ENCODE peak calls at places on chromosome X, in seven cellular contexts. Y, Z, T, X, K, E and M are unnamed samples.

GRCh38 chrX:15664487-15665444 is at the start of gene CLTRN:
- DNase-seq in Y (no peak), Z (no peak), T (no peak), X (no peak), K (no peak), E (no peak), M (no peak)

GRCh38 chrX:110226931-110227330 is 91.0 kb downstream of the AMMECR1 start:
- DNase-seq in Y (no peak), Z (no peak), T (no peak), X (no peak), K (no peak), E (no peak), M (no peak)

GRCh38 chrX:139834879-139835278 is 98.0 kb downstream of the ATP11C start:
- DNase-seq in Y (no peak), Z (no peak), T (no peak), X (no peak), K (no peak), E (no peak), M (no peak)

GRCh38 chrX:39398973-39399268 is 597.7 kb downstream of the MID1IP1 start:
- DNase-seq in Y (no peak), Z (no peak), T (no peak), X (no peak), K (peak; percentile 47), E (peak; percentile 9), M (no peak)

GRCh38 chrX:34300871-34301270 is 168.8 kb upstream of the FAM47A start:
- DNase-seq in Y (peak; percentile 74), Z (no peak), T (peak; percentile 6), X (peak; percentile 59), K (no peak), E (peak; percentile 4), M (no peak)

GRCh38 chrX:124641737-124642491 is 295.6 kb downstream of the SH2D1A start:
- DNase-seq in Y (no peak), Z (no peak), T (no peak), X (no peak), K (no peak), E (no peak), M (no peak)

GRCh38 chrX:84144281-84144680 is 43.7 kb downstream of the RPS6KA6 start:
- DNase-seq in Y (no peak), Z (no peak), T (no peak), X (no peak), K (no peak), E (no peak), M (no peak)

GRCh38 chrX:10726647-10727046 is 106.3 kb upstream of the MID1 start:
- DNase-seq in Y (no peak), Z (no peak), T (no peak), X (no peak), K (no peak), E (no peak), M (no peak)

GRCh38 chrX:119640621-119641020 is 34.4 kb upstream of the NKRF start:
- DNase-seq in Y (no peak), Z (no peak), T (no peak), X (no peak), K (no peak), E (no peak), M (no peak)

GRCh38 chrX:14073158-14073557 is 43.5 kb upstream of the GEMIN8 start:
- DNase-seq in Y (no peak), Z (no peak), T (no peak), X (no peak), K (no peak), E (no peak), M (no peak)

GRCh38 chrX:134821370-134821769 is 163.1 kb upstream of the PLAC1 start:
- DNase-seq in Y (no peak), Z (no peak), T (peak; percentile 63), X (no peak), K (no peak), E (peak; percentile 61), M (no peak)

DNA sequence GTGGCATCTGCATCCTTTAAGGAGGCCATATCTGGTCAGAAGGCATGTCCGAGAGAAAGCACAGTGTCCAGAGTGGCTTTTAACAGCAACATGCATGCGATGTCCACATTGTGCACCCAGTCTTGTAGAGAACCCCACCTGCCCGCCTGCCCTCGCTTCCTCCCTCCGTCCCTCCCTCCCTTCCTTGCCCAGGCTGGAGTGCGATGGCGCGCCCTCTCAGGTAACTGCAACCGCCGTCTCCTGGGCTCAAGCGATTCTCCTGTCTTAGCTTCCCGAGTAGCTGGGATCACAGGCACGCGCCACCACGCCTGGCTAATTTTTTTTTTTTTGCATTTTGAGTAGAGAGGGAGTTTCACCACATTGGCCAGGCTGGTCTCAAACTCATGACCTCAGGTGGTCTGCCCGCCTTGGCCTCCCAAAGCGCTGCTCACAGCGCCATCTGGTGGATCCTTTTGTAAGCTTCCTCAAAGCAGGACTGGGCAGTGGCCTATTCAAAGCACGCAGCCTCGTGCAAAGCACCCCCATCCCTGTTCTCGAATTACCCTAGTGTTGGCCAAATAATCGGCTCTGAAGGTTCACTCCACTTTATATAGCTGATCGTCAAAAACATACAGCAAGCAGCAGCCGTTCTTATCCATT is 15.0 kb downstream of the BRCC3 start:
- DNase-seq in Y (peak; percentile 78), Z (no peak), T (no peak), X (peak; percentile 18), K (no peak), E (no peak), M (no peak)
- H3K9me3 ChIP-seq in Y (no peaks in the 10 kb centered on the region), Z (no peaks in the 10 kb centered on the region), T (no peaks in the 10 kb centered on the region), X (no peaks in the 10 kb centered on the region), K (no peaks in the 10 kb centered on the region), E (no peaks in the 10 kb centered on the region), M (no peaks in the 10 kb centered on the region)

GRCh38 chrX:67114635-67115034 is 429.2 kb upstream of the AR start:
- DNase-seq in Y (no peak), Z (no peak), T (no peak), X (no peak), K (no peak), E (no peak), M (no peak)
- H3K9me3 ChIP-seq in Y (peaks cover 26% of the 10 kb centered on the region), Z (no peaks in the 10 kb centered on the region), T (no peaks in the 10 kb centered on the region), X (no peaks in the 10 kb centered on the region), K (no peaks in the 10 kb centered on the region), E (no peaks in the 10 kb centered on the region), M (no peaks in the 10 kb centered on the region)

GRCh38 chrX:116972362-116972761 is 509.6 kb upstream of the CT83 start:
- DNase-seq in Y (no peak), Z (no peak), T (no peak), X (no peak), K (no peak), E (no peak), M (no peak)
- H3K9me3 ChIP-seq in Y (peaks cover 3% of the 10 kb centered on the region), Z (no peaks in the 10 kb centered on the region), T (no peaks in the 10 kb centered on the region), X (peaks cover 24% of the 10 kb centered on the region), K (no peaks in the 10 kb centered on the region), E (no peaks in the 10 kb centered on the region), M (no peaks in the 10 kb centered on the region)

GRCh38 chrX:78429172-78429571 is 101.8 kb upstream of the CYSLTR1 start:
- DNase-seq in Y (no peak), Z (no peak), T (no peak), X (no peak), K (no peak), E (no peak), M (no peak)
- H3K9me3 ChIP-seq in Y (no peaks in the 10 kb centered on the region), Z (no peaks in the 10 kb centered on the region), T (no peaks in the 10 kb centered on the region), X (no peaks in the 10 kb centered on the region), K (no peaks in the 10 kb centered on the region), E (no peaks in the 10 kb centered on the region), M (no peaks in the 10 kb centered on the region)

GRCh38 chrX:154661200-154661599 is 7.8 kb upstream of the CTAG2 start:
- DNase-seq in Y (no peak), Z (no peak), T (no peak), X (no peak), K (no peak), E (no peak), M (no peak)
- H3K9me3 ChIP-seq in Y (no peaks in the 10 kb centered on the region), Z (no peaks in the 10 kb centered on the region), T (no peaks in the 10 kb centered on the region), X (peaks cover 9% of the 10 kb centered on the region), K (no peaks in the 10 kb centered on the region), E (no peaks in the 10 kb centered on the region), M (no peaks in the 10 kb centered on the region)

DNA sequence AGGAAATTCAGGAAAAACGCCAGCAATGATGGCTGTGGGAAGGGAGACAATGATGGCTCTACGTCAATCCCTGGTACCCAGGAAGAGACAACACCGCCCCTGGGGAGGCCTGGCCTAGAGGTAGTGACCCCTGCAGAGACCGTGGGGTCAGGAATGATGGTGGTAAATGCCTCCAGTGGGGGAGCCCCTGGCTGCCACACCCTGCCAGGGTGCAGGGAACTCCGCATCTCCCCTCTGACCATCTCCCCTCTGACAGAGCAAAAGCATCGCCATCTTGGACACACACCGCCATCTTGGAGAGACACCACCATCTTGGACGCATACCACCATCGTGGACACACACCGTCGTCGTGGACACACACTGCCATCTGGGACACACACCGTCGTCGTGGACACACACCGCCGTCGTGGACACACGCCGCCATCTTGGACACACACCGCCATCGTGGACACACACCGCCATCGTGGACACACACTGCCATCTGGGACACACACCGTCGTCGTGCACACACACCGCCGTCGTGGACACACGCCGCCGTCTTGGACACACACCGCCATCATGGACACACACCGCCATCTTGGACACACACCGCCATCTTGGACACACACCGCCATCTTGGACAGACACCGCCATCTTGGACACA is 9.9 kb downstream of the ASMTL start:
- DNase-seq in Y (no peak), Z (peak; percentile 36), T (no peak), X (no peak), K (no peak), E (peak; percentile 2), M (no peak)
- H3K9me3 ChIP-seq in Y (no peaks in the 10 kb centered on the region), Z (no peaks in the 10 kb centered on the region), T (no peaks in the 10 kb centered on the region), X (peaks cover 10% of the 10 kb centered on the region), K (no peaks in the 10 kb centered on the region), E (peaks cover 4% of the 10 kb centered on the region), M (no peaks in the 10 kb centered on the region)

GRCh38 chrX:151741606-151742005 is 7.1 kb downstream of the CNGA2 start:
- DNase-seq in Y (no peak), Z (no peak), T (no peak), X (no peak), K (no peak), E (no peak), M (no peak)
- H3K9me3 ChIP-seq in Y (no peaks in the 10 kb centered on the region), Z (no peaks in the 10 kb centered on the region), T (no peaks in the 10 kb centered on the region), X (no peaks in the 10 kb centered on the region), K (no peaks in the 10 kb centered on the region), E (no peaks in the 10 kb centered on the region), M (peaks cover 7% of the 10 kb centered on the region)